ENCODE peak calls at places on chromosomes 11 and 22, in eight cellular contexts. E is stimulated activated naive CD8-positive, alpha-beta T cell treated with anti-CD3 and anti-CD28 coated beads, Interleukin-15, Interleukin-2, amounts not matched to agents 100 U/mL and 50 U/mL, for 24 hours; J is foreskin fibroblast; K is GM12865; W is naive thymus-derived CD8-positive, alpha-beta T cell; D is stimulated activated CD4-positive, alpha-beta T cell treated with anti-CD3 and anti-CD28 coated beads, Interleukin-1b, Interleukin-23, amount 100 ng/mL, for 1 hour; B is RCC 7860; A is renal cortical epithelial cell. R is an unnamed sample.

GRCh38 chr11:128848815-128849455 is 18.2 kb downstream of the KCNJ1 start:
- DNase-seq in E (peak; percentile 83), J (peak; percentile 31), K (peak; percentile 71), W (peak; percentile 51), D (peak; percentile 25), B (no peak), A (no peak), R (no peak)

GRCh38 chr22:17411213-17411612 is 42.0 kb downstream of the CECR2 start:
- DNase-seq in E (no peak), J (no peak), K (no peak), W (no peak), D (no peak), B (no peak), A (no peak), R (no peak)

GRCh38 chr11:19332476-19332875 is 91.7 kb upstream of the E2F8 start:
- DNase-seq in E (no peak), J (no peak), K (peak; percentile 88), W (no peak), D (no peak), B (no peak), A (no peak), R (no peak)

GRCh38 chr22:29992341-29993275 is 87.7 kb upstream of the HORMAD2 start:
- DNase-seq in E (no peak), J (peak; percentile 64), K (no peak), W (no peak), D (no peak), B (no peak), A (no peak), R (no peak)

GRCh38 chr22:40193429-40194421 is 16.0 kb downstream of the TNRC6B start:
- DNase-seq in E (no peak), J (peak; percentile 57), K (no peak), W (no peak), D (no peak), B (no peak), A (peak; percentile 47), R (no peak)

GRCh38 chr11:72120930-72121329 is 8.4 kb upstream of the ANAPC15 start:
- DNase-seq in E (no peak), J (no peak), K (no peak), W (no peak), D (no peak), B (no peak), A (no peak), R (no peak)

GRCh38 chr11:78840623-78841022 is 266.0 kb upstream of the NARS2 start:
- DNase-seq in E (no peak), J (peak; percentile 83), K (no peak), W (no peak), D (no peak), B (no peak), A (no peak), R (no peak)

GRCh38 chr11:114180301-114181055 is 115.7 kb upstream of the NNMT start:
- DNase-seq in E (no peak), J (peak; percentile 61), K (no peak), W (no peak), D (no peak), B (peak; percentile 30), A (peak; percentile 52), R (no peak)

GRCh38 chr11:31974737-31975136 is 116.1 kb upstream of the RCN1 start:
- DNase-seq in E (no peak), J (peak; percentile 85), K (no peak), W (no peak), D (no peak), B (peak; percentile 83), A (peak; percentile 79), R (no peak)

GRCh38 chr22:41524283-41524682 is 20.0 kb downstream of the POLR3H start:
- DNase-seq in E (no peak), J (peak; percentile 63), K (no peak), W (no peak), D (no peak), B (no peak), A (no peak), R (no peak)

GRCh38 chr11:120540744-120541143 is 29.2 kb downstream of the GRIK4 start:
- DNase-seq in E (no peak), J (no peak), K (no peak), W (no peak), D (no peak), B (no peak), A (no peak), R (no peak)

R was measured in SK-N-MC.